ENCODE peak calls at places on chromosomes 6 and 20, in four cellular contexts. One of them, this sample, is unnamed.

GRCh38 chr20:50295762-50296449 is 105.3 kb downstream of the CEBPB start:
- DNase-seq in A673: no peak
- DNase-seq in glutamatergic neuron: no peak
- DNase-seq in lower leg skin: no peak
- DNase-seq in this sample: no peak

GRCh38 chr6:39476670-39477069 is 154.2 kb upstream of the KCNK16 start:
- DNase-seq in A673: no peak
- DNase-seq in lower leg skin: no peak
- DNase-seq in glutamatergic neuron: no peak
- DNase-seq in this sample: no peak

GRCh38 chr6:132045877-132046276 is 94.7 kb upstream of the CCN2 start:
- DNase-seq in A673: no peak
- DNase-seq in lower leg skin: no peak
- DNase-seq in glutamatergic neuron: no peak
- DNase-seq in this sample: no peak

GRCh38 chr20:50762435-50763201 is 31.2 kb downstream of the PARD6B start:
- DNase-seq in A673: no peak
- DNase-seq in glutamatergic neuron: no peak
- DNase-seq in lower leg skin: peak
- DNase-seq in this sample: no peak

GRCh38 chr20:35611482-35611881 is 4.1 kb upstream of the SPAG4 start:
- DNase-seq in A673: no peak
- DNase-seq in lower leg skin: no peak
- DNase-seq in glutamatergic neuron: no peak
- DNase-seq in this sample: no peak

GRCh38 chr6:11425431-11425871 is 112.1 kb upstream of the TMEM170B start:
- DNase-seq in A673: no peak
- DNase-seq in glutamatergic neuron: no peak
- DNase-seq in lower leg skin: no peak
- DNase-seq in this sample: no peak

GRCh38 chr6:154252676-154253075 is 103.9 kb downstream of the IPCEF1 start:
- DNase-seq in lower leg skin: no peak
- DNase-seq in A673: no peak
- DNase-seq in glutamatergic neuron: no peak
- DNase-seq in this sample: no peak

GRCh38 chr6:71124340-71124739 is 164.3 kb upstream of the OGFRL1 start:
- DNase-seq in A673: peak
- DNase-seq in lower leg skin: no peak
- DNase-seq in glutamatergic neuron: no peak
- DNase-seq in this sample: no peak

GRCh38 chr6:36120539-36120938 is 9.8 kb upstream of the MAPK13 start:
- DNase-seq in lower leg skin: no peak
- DNase-seq in A673: no peak
- DNase-seq in glutamatergic neuron: no peak
- DNase-seq in this sample: peak

GRCh38 chr6:41315203-41315602 is 20.2 kb upstream of the NCR2 start:
- DNase-seq in A673: no peak
- DNase-seq in glutamatergic neuron: no peak
- DNase-seq in lower leg skin: no peak
- DNase-seq in this sample: no peak

GRCh38 chr6:31631681-31632278 is 11.3 kb downstream of the PRRC2A start:
- DNase-seq in glutamatergic neuron: no peak
- DNase-seq in A673: no peak
- DNase-seq in lower leg skin: no peak
- DNase-seq in this sample: no peak

GRCh38 chr6:137203256-137203655 is 15.9 kb downstream of the IFNGR1 start:
- DNase-seq in lower leg skin: no peak
- DNase-seq in glutamatergic neuron: no peak
- DNase-seq in A673: no peak
- DNase-seq in this sample: no peak

GRCh38 chr6:137197684-137198645 is 21.2 kb downstream of the IFNGR1 start:
- DNase-seq in lower leg skin: no peak
- DNase-seq in A673: no peak
- DNase-seq in glutamatergic neuron: no peak
- DNase-seq in this sample: no peak

GRCh38 chr6:137200288-137200687 is 18.9 kb downstream of the IFNGR1 start:
- DNase-seq in lower leg skin: no peak
- DNase-seq in A673: no peak
- DNase-seq in glutamatergic neuron: no peak
- DNase-seq in this sample: no peak

GRCh38 chr6:137206562-137206961 is 12.6 kb downstream of the IFNGR1 start:
- DNase-seq in lower leg skin: no peak
- DNase-seq in glutamatergic neuron: no peak
- DNase-seq in A673: no peak
- DNase-seq in this sample: no peak

GRCh38 chr6:137202078-137202477 is 17.1 kb downstream of the IFNGR1 start:
- DNase-seq in lower leg skin: no peak
- DNase-seq in A673: peak
- DNase-seq in glutamatergic neuron: no peak
- DNase-seq in this sample: no peak
- TF ChIP-seq CTCF in lower leg skin: no peak
- TF ChIP-seq CTCF in A673: peak
- TF ChIP-seq CTCF in glutamatergic neuron: no peak
- TF ChIP-seq CTCF in this sample: no peak

GRCh38 chr20:2754426-2754825 is 46.0 kb downstream of the CPXM1 start:
- DNase-seq in lower leg skin: no peak
- DNase-seq in glutamatergic neuron: no peak
- DNase-seq in A673: no peak
- DNase-seq in this sample: no peak

GRCh38 chr20:2757001-2757400 is 43.4 kb downstream of the CPXM1 start:
- DNase-seq in A673: no peak
- DNase-seq in glutamatergic neuron: no peak
- DNase-seq in lower leg skin: no peak
- DNase-seq in this sample: no peak

GRCh38 chr20:2755451-2756055 is 44.9 kb downstream of the CPXM1 start:
- DNase-seq in A673: no peak
- DNase-seq in glutamatergic neuron: no peak
- DNase-seq in lower leg skin: no peak
- DNase-seq in this sample: no peak

GRCh38 chr20:2757969-2758368 is 42.5 kb downstream of the CPXM1 start:
- DNase-seq in A673: no peak
- DNase-seq in lower leg skin: no peak
- DNase-seq in glutamatergic neuron: no peak
- DNase-seq in this sample: no peak

DNA sequence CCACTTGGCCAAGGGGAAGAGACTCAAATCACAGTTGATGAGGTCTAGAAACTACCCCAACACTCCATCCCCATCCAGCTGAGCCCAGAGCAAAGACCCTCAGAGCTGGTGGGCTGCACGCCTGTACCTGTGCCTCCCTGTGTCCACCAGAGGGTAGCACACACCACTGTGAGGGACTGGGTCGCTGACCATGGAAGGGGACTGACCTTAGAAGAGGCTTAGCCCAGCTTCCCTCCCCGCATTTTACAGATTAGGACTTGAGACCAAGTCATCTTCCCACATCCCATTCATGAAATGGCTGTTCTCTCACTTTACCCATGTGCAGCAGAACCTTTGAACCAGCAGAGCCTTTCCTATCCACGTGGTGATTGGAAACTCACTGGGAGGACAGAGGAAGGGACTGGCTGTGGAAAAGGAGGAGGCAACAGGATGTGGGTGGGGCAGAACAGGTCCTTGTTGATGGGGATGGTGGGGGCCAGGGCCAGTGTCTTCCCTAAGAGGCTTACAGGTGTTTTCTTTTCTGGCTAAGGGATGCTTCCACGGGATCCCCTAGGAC is 44.3 kb downstream of the CPXM1 start:
- DNase-seq in glutamatergic neuron: peak
- DNase-seq in A673: no peak
- DNase-seq in lower leg skin: no peak
- DNase-seq in this sample: no peak
- TF ChIP-seq CTCF in glutamatergic neuron: peak
- TF ChIP-seq CTCF in A673: peak
- TF ChIP-seq CTCF in lower leg skin: no peak
- TF ChIP-seq CTCF in this sample: no peak

DNA sequence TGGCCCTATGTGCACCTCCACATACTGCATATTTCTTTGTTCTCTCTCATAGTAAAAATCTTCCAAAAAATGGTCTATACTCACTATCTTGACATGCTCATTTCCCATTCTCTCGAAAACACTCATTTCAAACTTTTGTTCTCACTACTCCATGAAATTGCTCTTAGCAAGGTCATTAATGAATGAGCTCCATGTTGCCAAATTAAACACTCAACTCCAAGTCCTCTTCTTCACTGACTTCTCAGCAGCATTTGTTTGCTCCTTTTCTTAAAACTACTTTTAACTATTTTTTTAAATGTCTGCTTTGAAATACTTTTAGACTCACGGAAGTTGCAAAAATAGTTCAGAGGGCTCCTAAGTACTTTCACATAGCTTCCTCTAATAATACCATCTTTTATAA is 274.0 kb upstream of the PREP start:
- DNase-seq in A673: no peak
- DNase-seq in lower leg skin: no peak
- DNase-seq in glutamatergic neuron: no peak
- DNase-seq in this sample: no peak
- TF ChIP-seq CTCF in A673: no peak
- TF ChIP-seq CTCF in lower leg skin: no peak
- TF ChIP-seq CTCF in glutamatergic neuron: no peak
- TF ChIP-seq CTCF in this sample: no peak

DNA sequence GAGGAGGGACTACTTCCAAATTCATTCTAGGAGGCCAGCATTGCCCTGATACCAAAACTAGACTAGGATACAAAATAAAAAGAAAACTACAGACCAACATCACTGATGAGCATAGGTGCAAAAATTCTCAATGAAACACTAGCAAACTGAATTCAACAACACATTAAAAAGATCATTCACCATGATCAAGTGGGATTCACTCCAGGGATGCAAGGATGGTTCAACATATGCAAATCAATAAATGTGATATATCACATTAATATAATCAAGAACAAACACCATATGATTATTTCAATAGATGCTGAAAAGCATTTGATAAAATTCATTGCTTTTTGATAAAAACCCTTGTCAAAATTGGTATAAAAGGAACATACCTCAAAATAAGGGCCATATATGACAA is 10.2 kb downstream of the PGBD1 start:
- DNase-seq in glutamatergic neuron: no peak
- DNase-seq in lower leg skin: no peak
- DNase-seq in A673: no peak
- DNase-seq in this sample: no peak
- TF ChIP-seq CTCF in glutamatergic neuron: no peak
- TF ChIP-seq CTCF in lower leg skin: no peak
- TF ChIP-seq CTCF in A673: no peak
- TF ChIP-seq CTCF in this sample: no peak

GRCh38 chr20:38337561-38338140 is 8.6 kb upstream of the LBP start:
- DNase-seq in lower leg skin: no peak
- DNase-seq in glutamatergic neuron: peak
- DNase-seq in A673: peak
- DNase-seq in this sample: no peak
- TF ChIP-seq CTCF in lower leg skin: no peak
- TF ChIP-seq CTCF in glutamatergic neuron: peak
- TF ChIP-seq CTCF in A673: peak
- TF ChIP-seq CTCF in this sample: no peak

DNA sequence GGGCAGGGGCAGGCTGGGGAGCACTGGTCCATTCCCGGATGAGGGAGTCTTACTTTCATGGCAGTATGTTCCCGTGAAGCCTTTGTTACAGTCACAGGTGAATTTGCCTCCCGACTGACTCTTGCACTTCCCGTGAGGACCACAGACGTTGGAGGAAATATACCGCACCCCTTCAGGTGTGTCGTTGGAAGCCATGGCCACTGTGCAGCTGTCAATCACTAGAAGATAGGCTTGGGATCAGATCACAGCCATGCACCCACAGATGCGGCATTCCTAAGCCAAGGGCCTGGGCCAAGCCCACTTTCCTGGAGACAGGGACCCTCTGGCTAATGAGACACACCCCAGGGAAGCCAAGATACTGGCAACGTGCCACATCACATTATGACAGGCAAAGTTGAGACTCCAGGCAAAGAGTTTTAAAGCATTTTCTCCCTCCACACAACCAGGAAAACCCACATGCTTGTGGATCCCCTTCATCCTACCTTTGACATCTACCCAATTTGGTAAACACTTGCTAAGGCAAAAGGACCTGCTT is 26.8 kb downstream of the JAG1 start:
- DNase-seq in A673: peak
- DNase-seq in glutamatergic neuron: no peak
- DNase-seq in lower leg skin: no peak
- DNase-seq in this sample: no peak
- TF ChIP-seq CTCF in A673: no peak
- TF ChIP-seq CTCF in glutamatergic neuron: no peak
- TF ChIP-seq CTCF in lower leg skin: no peak
- TF ChIP-seq CTCF in this sample: no peak

GRCh38 chr20:10090588-10091166 is 55.9 kb downstream of the ANKEF1 start:
- DNase-seq in glutamatergic neuron: peak
- DNase-seq in lower leg skin: peak
- DNase-seq in A673: peak
- DNase-seq in this sample: no peak
- TF ChIP-seq CTCF in glutamatergic neuron: peak
- TF ChIP-seq CTCF in lower leg skin: no peak
- TF ChIP-seq CTCF in A673: peak
- TF ChIP-seq CTCF in this sample: peak

DNA sequence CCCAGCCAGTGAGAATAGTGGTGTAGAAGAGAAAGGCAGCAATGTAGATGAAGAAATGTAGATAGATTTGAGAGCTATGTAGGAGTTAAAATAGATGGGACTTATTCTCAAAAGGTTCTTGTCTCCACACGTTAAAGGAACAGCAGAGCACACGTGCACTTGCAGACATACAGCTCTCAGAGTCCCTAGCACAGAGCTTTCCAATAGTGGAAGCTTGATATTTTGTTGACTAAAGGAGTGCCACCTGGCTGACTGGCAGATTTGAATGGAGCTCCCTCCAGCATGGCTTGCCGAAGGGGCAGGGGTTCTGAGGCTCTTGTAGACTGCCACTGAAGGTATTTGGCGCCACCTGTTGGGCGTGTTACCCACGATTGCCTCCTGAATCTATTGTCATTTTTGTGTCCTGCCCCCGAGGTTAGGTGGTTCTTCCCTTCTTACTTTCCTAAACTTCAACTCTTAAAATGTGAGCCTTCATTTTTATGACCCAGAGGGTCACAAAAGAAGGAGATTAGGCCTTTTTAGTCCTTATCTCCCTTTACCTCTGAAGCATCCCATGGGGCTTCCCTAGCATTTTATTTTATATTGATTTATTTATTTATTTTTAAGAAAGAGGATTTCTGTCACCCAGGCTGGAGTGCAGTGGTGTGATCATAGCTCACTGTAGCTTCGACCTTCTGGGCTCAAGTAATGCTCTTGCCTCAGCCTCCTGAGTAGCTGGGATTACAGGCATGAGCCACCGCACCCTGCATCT is 16.4 kb downstream of the BRD2 start:
- DNase-seq in glutamatergic neuron: peak
- DNase-seq in A673: peak
- DNase-seq in lower leg skin: peak
- DNase-seq in this sample: peak
- TF ChIP-seq CTCF in glutamatergic neuron: peak
- TF ChIP-seq CTCF in A673: peak
- TF ChIP-seq CTCF in lower leg skin: peak
- TF ChIP-seq CTCF in this sample: peak

GRCh38 chr6:138403801-138404665 is at the start of gene HEBP2:
- DNase-seq in glutamatergic neuron: peak
- DNase-seq in lower leg skin: peak
- DNase-seq in A673: peak
- DNase-seq in this sample: peak
- TF ChIP-seq CTCF in glutamatergic neuron: peak
- TF ChIP-seq CTCF in lower leg skin: peak
- TF ChIP-seq CTCF in A673: peak
- TF ChIP-seq CTCF in this sample: peak